ENCODE peak calls at places on chromosomes 2 and 18, in seven cellular contexts. Y is AG04449; N is suprapubic skin; B is lower lobe of right lung; M is CD8-positive, alpha-beta T cell; K is A549; X is lower leg skin. H is an unnamed sample.

GRCh38 chr2:71361631-71362030 is 30.0 kb downstream of the ZNF638 start:
- DNase-seq in K (no peak), B (no peak), X (no peak), Y (no peak), M (no peak), N (no peak), H (no peak)

GRCh38 chr18:45856526-45856925 is 31.1 kb downstream of the SIGLEC15 start:
- DNase-seq in Y (peak; percentile 42), N (no peak), K (no peak), X (no peak), B (no peak), M (no peak), H (peak; percentile 47)

GRCh38 chr2:96685592-96686459 is 43.3 kb downstream of the FER1L5 start:
- DNase-seq in B (no peak), X (no peak), Y (no peak), N (no peak), M (no peak), K (no peak), H (no peak)

GRCh38 chr2:166013878-166014277 is 60.3 kb upstream of the TTC21B start:
- DNase-seq in N (no peak), K (no peak), B (no peak), M (no peak), X (no peak), Y (no peak), H (no peak)

GRCh38 chr2:55961318-55961911 is 37.8 kb upstream of the EFEMP1 start:
- DNase-seq in M (no peak), Y (no peak), N (no peak), X (no peak), B (no peak), K (peak; percentile 43), H (peak; percentile 74)

GRCh38 chr2:168114021-168114420 is 133.4 kb downstream of the STK39 start:
- DNase-seq in B (no peak), X (no peak), K (no peak), Y (no peak), N (no peak), M (no peak), H (no peak)

GRCh38 chr2:203688798-203689197 is 17.6 kb upstream of the CD28 start:
- DNase-seq in M (no peak), Y (no peak), X (peak; percentile 36), B (peak; percentile 47), K (no peak), N (no peak), H (peak; percentile 93)

GRCh38 chr18:39205565-39205964 is 1640.0 kb upstream of the CELF4 start:
- DNase-seq in M (no peak), N (no peak), Y (no peak), X (no peak), B (no peak), K (no peak), H (no peak)

GRCh38 chr18:51082571-51083264 is 52.7 kb downstream of the SMAD4 start:
- DNase-seq in B (no peak), M (no peak), N (no peak), X (no peak), K (no peak), Y (no peak), H (no peak)

DNA sequence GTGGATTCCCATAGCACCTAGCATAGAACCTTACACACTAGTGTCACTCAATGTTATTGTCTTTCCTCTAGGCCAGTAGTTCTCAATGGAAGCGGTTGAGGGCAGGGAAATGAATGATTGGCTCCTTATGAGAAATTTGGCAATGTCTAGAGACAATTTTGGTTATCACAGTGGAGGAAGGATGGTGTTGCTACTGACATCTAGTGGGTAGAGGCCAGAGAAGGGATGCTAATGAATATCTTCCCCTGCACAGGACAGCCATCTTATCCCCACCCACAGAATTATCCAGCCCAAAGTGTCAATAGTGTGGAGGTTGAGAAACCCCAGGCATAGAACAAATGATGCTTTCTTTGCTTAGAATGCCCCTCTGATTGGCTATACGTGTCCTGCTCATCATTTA is 15.8 kb downstream of the C18orf63 start:
- DNase-seq in B (no peak), M (no peak), N (no peak), K (peak; percentile 4), X (no peak), Y (no peak), H (peak; percentile 80)
- TF ChIP-seq CTCF in B (peak; percentile 31), M (no peak), N (no peak), K (peak; percentile 46), X (no peak), Y (peak; percentile 50), H (peak; percentile 70)

GRCh38 chr2:40282428-40282827 is 169.5 kb downstream of the SLC8A1 start:
- DNase-seq in K (no peak), B (no peak), M (no peak), N (no peak), X (no peak), Y (no peak), H (no peak)

GRCh38 chr2:40279479-40279878 is 172.4 kb downstream of the SLC8A1 start:
- DNase-seq in X (no peak), M (no peak), Y (no peak), N (no peak), B (no peak), K (no peak), H (no peak)

GRCh38 chr2:40283111-40283909 is 168.6 kb downstream of the SLC8A1 start:
- DNase-seq in K (no peak), N (no peak), B (no peak), Y (no peak), X (no peak), M (no peak), H (no peak)

GRCh38 chr2:40279001-40279400 is 172.9 kb downstream of the SLC8A1 start:
- DNase-seq in B (no peak), X (no peak), N (no peak), Y (no peak), K (no peak), M (no peak), H (peak; percentile 61)

DNA sequence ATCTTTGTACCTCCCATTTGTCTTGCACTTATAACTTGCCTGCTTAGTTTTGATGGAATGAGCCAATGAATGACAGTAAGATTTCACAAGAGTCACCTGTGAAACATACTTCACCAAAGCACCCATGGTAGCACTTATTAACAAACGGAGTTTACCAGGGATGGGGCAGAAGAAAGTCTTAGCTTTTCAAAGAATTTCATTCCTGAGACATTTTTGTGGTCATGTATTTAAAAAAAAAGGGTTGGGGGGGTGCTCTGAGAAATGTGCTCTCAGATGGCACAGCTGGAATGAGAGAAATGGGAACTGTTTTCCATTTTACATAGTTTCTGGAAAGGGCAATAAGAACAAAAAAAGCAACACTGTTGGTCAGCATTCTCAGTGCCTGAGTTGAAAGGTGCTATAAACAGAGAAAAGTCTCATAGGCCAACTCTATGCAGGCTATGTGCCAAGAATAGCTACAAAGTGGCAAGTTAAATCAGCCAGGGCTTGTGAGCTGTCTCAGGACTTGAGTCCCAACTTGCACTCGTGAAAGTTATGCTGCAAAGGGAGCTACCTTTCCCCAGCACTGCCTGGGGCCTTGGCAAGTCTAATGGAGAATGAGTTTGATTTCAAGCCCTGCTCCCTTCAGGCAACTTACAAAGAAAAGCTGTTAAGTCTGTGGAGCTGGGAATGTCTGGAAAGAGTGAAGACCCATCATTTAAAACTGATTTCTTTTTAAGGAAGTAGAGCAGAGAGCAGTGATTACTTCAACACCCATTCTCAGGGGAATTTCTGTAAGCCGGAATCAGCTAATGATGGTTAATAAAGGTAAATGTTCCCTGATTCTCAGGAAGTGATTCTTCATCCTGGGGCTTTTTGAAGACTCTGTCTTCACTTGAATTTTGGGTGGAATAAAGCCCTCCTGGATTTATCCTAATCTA is 170.6 kb downstream of the SLC8A1 start:
- DNase-seq in N (no peak), B (no peak), K (no peak), X (peak; percentile 51), Y (peak; percentile 86), M (no peak), H (peak; percentile 92)
- H3K4me3 ChIP-seq in N (no peak overlapping the region), B (no peak overlapping the region), K (no peak overlapping the region), X (no peak overlapping the region), Y (no peak overlapping the region), M (no peak overlapping the region), H (no peak overlapping the region)

GRCh38 chr2:170362895-170363582 is 185.1 kb downstream of the MYO3B start:
- DNase-seq in M (no peak), B (no peak), X (no peak), N (no peak), K (no peak), Y (no peak), H (no peak)
- TF ChIP-seq CTCF in M (no peak), B (no peak), X (no peak), N (no peak), K (no peak), Y (no peak), H (no peak)

GRCh38 chr2:157840568-157841156 is 35.5 kb downstream of the ACVR1 start:
- DNase-seq in Y (no peak), N (no peak), M (no peak), X (no peak), B (peak; percentile 55), K (no peak), H (no peak)

GRCh38 chr2:157839822-157840221 is 36.3 kb downstream of the ACVR1 start:
- DNase-seq in X (no peak), K (no peak), M (no peak), Y (no peak), B (no peak), N (no peak), H (no peak)

GRCh38 chr2:157837851-157838441 is 38.2 kb downstream of the ACVR1 start:
- DNase-seq in Y (no peak), K (no peak), M (no peak), B (no peak), X (no peak), N (no peak), H (peak; percentile 41)

GRCh38 chr2:157838442-157839161 is 37.5 kb downstream of the ACVR1 start:
- DNase-seq in M (no peak), Y (peak; percentile 49), X (peak; percentile 48), K (peak; percentile 37), B (no peak), N (no peak), H (peak; percentile 88)

DNA sequence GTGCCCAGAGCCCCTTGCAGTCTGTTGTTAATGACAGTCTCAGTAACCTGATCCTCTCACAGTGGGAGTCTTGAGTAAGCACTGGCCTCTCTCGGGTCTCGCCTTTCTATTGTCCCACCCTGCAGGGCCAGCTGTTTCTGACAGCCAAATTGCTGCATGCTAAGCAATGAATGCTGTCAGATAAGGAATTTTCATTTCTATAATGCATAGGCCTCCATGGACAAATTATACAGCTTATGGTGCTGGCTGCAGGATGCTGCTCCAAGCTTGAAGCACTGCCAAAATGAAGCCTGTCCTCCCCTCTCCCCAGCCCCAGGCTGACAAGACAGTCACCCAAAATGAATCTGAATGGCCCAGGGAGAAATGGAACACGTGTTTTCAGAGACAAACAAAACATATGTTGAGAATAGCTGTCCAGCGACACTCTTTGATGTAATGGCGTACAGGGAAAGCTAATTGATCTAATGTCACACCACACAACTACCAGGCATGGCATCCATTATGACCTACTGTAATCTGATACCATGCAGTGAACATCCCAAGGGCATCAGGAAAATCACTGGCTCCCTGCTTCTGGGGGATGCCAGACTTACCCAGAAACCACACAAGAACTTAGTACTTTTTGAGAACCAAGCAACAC is 36.8 kb downstream of the ACVR1 start:
- DNase-seq in K (no peak), M (no peak), N (peak; percentile 68), B (no peak), X (no peak), Y (no peak), H (peak; percentile 64)
- H3K4me3 ChIP-seq in K (no peak overlapping the region), M (no peak overlapping the region), N (no peak overlapping the region), B (no peak overlapping the region), X (no peak overlapping the region), Y (peak overlapping the region; percentile 4), H (peak overlapping the region; percentile 63)

H was measured in foreskin fibroblast.